ENCODE peak calls at places on chromosome 7, in seven cellular contexts. W is AG04450, T is ACHN, P is progenitor cell of endocrine pancreas, A is GM20000, C is fibroblast of the aortic adventitia, Y is adipocyte. E is an unnamed sample.

GRCh38 chr7:52500796-52501195 is 534.6 kb upstream of the POM121L12 start:
- DNase-seq in A (no peak), Y (no peak), P (no peak), W (no peak), T (peak; percentile 59), C (no peak), E (no peak)

GRCh38 chr7:134729895-134730294 is 49.5 kb upstream of the CALD1 start:
- DNase-seq in A (no peak), P (no peak), T (no peak), W (no peak), Y (no peak), C (no peak), E (no peak)

GRCh38 chr7:143375298-143376034 is 5.7 kb upstream of the ZYX start:
- DNase-seq in Y (no peak), A (no peak), T (no peak), C (no peak), W (no peak), P (no peak), E (no peak)

GRCh38 chr7:25014735-25015134 is 34.8 kb upstream of the OSBPL3 start:
- DNase-seq in C (peak; percentile 99), W (peak; percentile 82), P (no peak), Y (peak; percentile 81), T (no peak), A (no peak), E (no peak)

GRCh38 chr7:123601530-123601929 is at the start of gene ASB15:
- DNase-seq in W (no peak), A (no peak), T (no peak), Y (no peak), P (no peak), C (no peak), E (no peak)

GRCh38 chr7:73703985-73704639 is 15.4 kb downstream of the STX1A start:
- DNase-seq in A (peak; percentile 75), C (peak; percentile 37), Y (no peak), T (no peak), W (no peak), P (no peak), E (peak; percentile 77)

GRCh38 chr7:22572292-22572691 is 72.3 kb upstream of the STEAP1B start:
- DNase-seq in P (no peak), A (no peak), W (no peak), C (peak; percentile 60), Y (peak; percentile 72), T (no peak), E (no peak)

GRCh38 chr7:137992042-137992737 is 9.7 kb downstream of the CREB3L2 start:
- DNase-seq in T (no peak), W (peak; percentile 82), P (no peak), A (no peak), C (peak; percentile 92), Y (no peak), E (no peak)

GRCh38 chr7:112422842-112423496 is 27.3 kb upstream of the IFRD1 start:
- DNase-seq in P (no peak), Y (peak; percentile 98), A (peak; percentile 25), T (peak; percentile 61), C (peak; percentile 97), W (no peak), E (peak; percentile 91)

GRCh38 chr7:150964593-150965111 is 13.5 kb downstream of the KCNH2 start:
- DNase-seq in Y (no peak), A (no peak), P (no peak), T (no peak), W (no peak), C (no peak), E (peak; percentile 31)

GRCh38 chr7:98881561-98882315 is 3.4 kb downstream of the TRRAP start:
- DNase-seq in P (no peak), W (no peak), A (no peak), Y (no peak), C (no peak), T (no peak), E (no peak)

GRCh38 chr7:56206420-56206819 is 90.2 kb upstream of the NUPR2 start:
- DNase-seq in A (no peak), Y (no peak), P (no peak), W (no peak), T (no peak), C (no peak), E (no peak)

GRCh38 chr7:86914468-86915054 is 144.9 kb downstream of the ELAPOR2 start:
- DNase-seq in W (no peak), P (no peak), Y (peak; percentile 65), T (peak; percentile 53), A (no peak), C (peak; percentile 49), E (peak; percentile 30)

GRCh38 chr7:70321016-70321415 is 722.7 kb downstream of the AUTS2 start:
- DNase-seq in Y (no peak), T (no peak), P (no peak), W (no peak), C (no peak), A (no peak), E (no peak)

GRCh38 chr7:71937840-71938371 is 474.2 kb downstream of the CALN1 start:
- DNase-seq in P (no peak), Y (no peak), C (no peak), A (no peak), T (no peak), W (no peak), E (no peak)

GRCh38 chr7:141071260-141071854 is 2.5 kb upstream of the TMEM178B start:
- DNase-seq in A (peak; percentile 28), T (peak; percentile 94), Y (peak; percentile 56), P (peak; percentile 16), W (no peak), C (peak; percentile 22), E (peak; percentile 10)

GRCh38 chr7:142482899-142483658 is 225.2 kb upstream of the PRSS58 start:
- DNase-seq in P (no peak), C (peak; percentile 60), A (peak; percentile 33), W (no peak), T (peak; percentile 65), Y (peak; percentile 80), E (peak; percentile 71)